ENCODE peak calls at places on chromosomes 3 and 15, in four cellular contexts. One of them, this sample, is unnamed.

GRCh38 chr15:77493324-77493907 is 72.7 kb downstream of the HMG20A start:
- DNase-seq in GM06990: no peak
- DNase-seq in CD8-positive, alpha-beta T cell: no peak
- DNase-seq in heart left ventricle: no peak
- DNase-seq in this sample: peak; percentile 46

GRCh38 chr3:180324791-180325190 is 277.2 kb upstream of the TTC14 start:
- DNase-seq in GM06990: no peak
- DNase-seq in CD8-positive, alpha-beta T cell: no peak
- DNase-seq in heart left ventricle: no peak
- DNase-seq in this sample: no peak

GRCh38 chr15:79314811-79315210 is 3.9 kb downstream of the TMED3 start:
- DNase-seq in GM06990: no peak
- DNase-seq in CD8-positive, alpha-beta T cell: no peak
- DNase-seq in heart left ventricle: no peak
- DNase-seq in this sample: no peak

GRCh38 chr3:146685050-146685814 is 80.1 kb upstream of the PLSCR5 start:
- DNase-seq in GM06990: no peak
- DNase-seq in CD8-positive, alpha-beta T cell: no peak
- DNase-seq in heart left ventricle: no peak
- DNase-seq in this sample: no peak

GRCh38 chr3:144553301-144553700 is 581.7 kb downstream of the DIPK2A start:
- DNase-seq in GM06990: no peak
- DNase-seq in CD8-positive, alpha-beta T cell: no peak
- DNase-seq in heart left ventricle: no peak
- DNase-seq in this sample: no peak

GRCh38 chr15:81888748-81889479 is 156.9 kb downstream of the MEX3B start:
- DNase-seq in GM06990: no peak
- DNase-seq in CD8-positive, alpha-beta T cell: no peak
- DNase-seq in heart left ventricle: no peak
- DNase-seq in this sample: peak; percentile 38

GRCh38 chr3:65178703-65179102 is 490.9 kb upstream of the ADAMTS9 start:
- DNase-seq in GM06990: no peak
- DNase-seq in CD8-positive, alpha-beta T cell: no peak
- DNase-seq in heart left ventricle: no peak
- DNase-seq in this sample: peak; percentile 53

GRCh38 chr15:83837946-83838571 is 184.1 kb downstream of the ADAMTSL3 start:
- DNase-seq in GM06990: peak; percentile 5
- DNase-seq in CD8-positive, alpha-beta T cell: no peak
- DNase-seq in heart left ventricle: peak; percentile 42
- DNase-seq in this sample: peak; percentile 32

GRCh38 chr15:89243046-89243690 is 611 bp upstream of the FANCI start:
- DNase-seq in GM06990: no peak
- DNase-seq in CD8-positive, alpha-beta T cell: no peak
- DNase-seq in heart left ventricle: no peak
- DNase-seq in this sample: no peak

GRCh38 chr15:63492541-63493077 is 11.8 kb upstream of the USP3 start:
- DNase-seq in GM06990: no peak
- DNase-seq in CD8-positive, alpha-beta T cell: no peak
- DNase-seq in heart left ventricle: no peak
- DNase-seq in this sample: no peak

GRCh38 chr3:32420138-32420981 is 28.7 kb downstream of the CMTM7 start:
- DNase-seq in GM06990: peak; percentile 63
- DNase-seq in CD8-positive, alpha-beta T cell: no peak
- DNase-seq in heart left ventricle: no peak
- DNase-seq in this sample: peak; percentile 53

GRCh38 chr3:168803536-168803935 is 707.8 kb upstream of the GOLIM4 start:
- DNase-seq in GM06990: no peak
- DNase-seq in CD8-positive, alpha-beta T cell: no peak
- DNase-seq in heart left ventricle: no peak
- DNase-seq in this sample: no peak

GRCh38 chr15:36645106-36645505 is 65.7 kb downstream of the CDIN1 start:
- DNase-seq in GM06990: no peak
- DNase-seq in CD8-positive, alpha-beta T cell: no peak
- DNase-seq in heart left ventricle: no peak
- DNase-seq in this sample: no peak

GRCh38 chr3:135326851-135327250 is 531.8 kb downstream of the EPHB1 start:
- DNase-seq in GM06990: no peak
- DNase-seq in CD8-positive, alpha-beta T cell: no peak
- DNase-seq in heart left ventricle: no peak
- DNase-seq in this sample: no peak

GRCh38 chr3:133939496-133939835 is 43.8 kb upstream of the RAB6B start:
- DNase-seq in GM06990: no peak
- DNase-seq in CD8-positive, alpha-beta T cell: no peak
- DNase-seq in heart left ventricle: no peak
- DNase-seq in this sample: no peak

GRCh38 chr3:188624384-188624783 is 470.4 kb downstream of the LPP start:
- DNase-seq in GM06990: no peak
- DNase-seq in CD8-positive, alpha-beta T cell: no peak
- DNase-seq in heart left ventricle: no peak
- DNase-seq in this sample: no peak

GRCh38 chr3:32374788-32375595 is 16.7 kb upstream of the CMTM7 start:
- DNase-seq in GM06990: peak; percentile 40
- DNase-seq in CD8-positive, alpha-beta T cell: peak; percentile 74
- DNase-seq in heart left ventricle: no peak
- DNase-seq in this sample: peak; percentile 75

GRCh38 chr3:71515640-71516383 is 67.7 kb downstream of the FOXP1 start:
- DNase-seq in GM06990: no peak
- DNase-seq in CD8-positive, alpha-beta T cell: no peak
- DNase-seq in heart left ventricle: no peak
- DNase-seq in this sample: no peak

GRCh38 chr3:58522759-58523425 is 14.1 kb downstream of the ACOX2 start:
- DNase-seq in GM06990: no peak
- DNase-seq in CD8-positive, alpha-beta T cell: no peak
- DNase-seq in heart left ventricle: no peak
- DNase-seq in this sample: no peak

GRCh38 chr3:43259626-43260025 is 26.7 kb upstream of the SNRK start:
- DNase-seq in GM06990: no peak
- DNase-seq in CD8-positive, alpha-beta T cell: no peak
- DNase-seq in heart left ventricle: no peak
- DNase-seq in this sample: no peak

GRCh38 chr3:67804089-67804488 is 149.7 kb upstream of the SUCLG2 start:
- DNase-seq in GM06990: no peak
- DNase-seq in CD8-positive, alpha-beta T cell: no peak
- DNase-seq in heart left ventricle: no peak
- DNase-seq in this sample: no peak

GRCh38 chr3:20406621-20407020 is 220.6 kb upstream of the SGO1 start:
- DNase-seq in GM06990: no peak
- DNase-seq in CD8-positive, alpha-beta T cell: no peak
- DNase-seq in heart left ventricle: no peak
- DNase-seq in this sample: peak; percentile 29
- H3K4me3 ChIP-seq in GM06990: no peak overlapping the region
- H3K4me3 ChIP-seq in CD8-positive, alpha-beta T cell: no peak overlapping the region
- H3K4me3 ChIP-seq in heart left ventricle: no peak overlapping the region
- H3K4me3 ChIP-seq in this sample: no peak overlapping the region

DNA sequence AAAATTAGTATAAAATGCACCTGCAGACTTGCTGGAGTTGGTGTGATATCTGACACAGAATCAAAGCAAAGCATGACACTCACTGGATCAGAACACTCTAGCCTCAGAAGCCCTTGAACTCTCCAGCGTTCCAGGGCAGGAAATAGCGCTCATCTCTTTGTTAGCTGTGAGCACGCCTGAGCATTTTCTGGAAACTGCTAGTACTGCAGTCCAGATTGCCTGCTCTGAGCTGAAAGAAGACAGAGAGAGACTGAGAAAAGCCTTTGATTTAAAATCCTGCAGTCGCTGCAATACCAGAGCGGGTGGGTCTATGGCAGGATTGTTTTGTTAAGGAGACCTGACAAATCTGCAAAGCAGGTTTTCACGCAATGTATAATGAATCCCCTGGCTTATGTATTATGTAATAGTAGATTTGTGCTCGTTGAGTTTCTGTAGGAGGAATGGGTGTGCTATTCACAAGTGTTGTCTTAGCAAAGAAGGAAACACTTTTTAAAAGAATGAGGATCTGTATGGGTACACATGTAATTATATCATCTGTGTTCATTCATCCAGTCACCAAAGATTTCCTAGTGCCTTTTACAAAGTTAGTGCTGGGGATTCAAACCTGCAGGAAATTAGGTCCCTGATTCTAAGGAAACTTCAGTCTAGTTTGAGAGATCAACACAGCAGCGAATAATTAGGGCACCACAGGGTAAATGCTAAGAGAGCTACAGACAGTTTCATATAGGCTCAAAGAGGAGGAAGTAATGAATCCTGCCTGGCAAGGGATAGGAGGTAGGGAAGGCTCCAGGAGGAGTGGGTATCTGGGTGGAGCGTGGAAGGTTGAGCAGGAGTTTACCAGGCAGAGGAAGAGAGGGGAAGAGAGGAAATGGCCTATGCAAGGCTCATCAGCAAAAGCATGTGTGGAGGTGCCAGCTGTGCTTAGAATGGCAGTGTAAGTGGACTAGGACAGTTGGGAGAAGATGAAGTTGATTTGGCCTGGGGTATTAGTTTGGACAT is 26.1 kb upstream of the MGLL start:
- DNase-seq in GM06990: no peak
- DNase-seq in CD8-positive, alpha-beta T cell: no peak
- DNase-seq in heart left ventricle: no peak
- DNase-seq in this sample: peak; percentile 35
- TF ChIP-seq CTCF in GM06990: no peak
- TF ChIP-seq CTCF in CD8-positive, alpha-beta T cell: no peak
- TF ChIP-seq CTCF in heart left ventricle: no peak
- TF ChIP-seq CTCF in this sample: peak; percentile 32

DNA sequence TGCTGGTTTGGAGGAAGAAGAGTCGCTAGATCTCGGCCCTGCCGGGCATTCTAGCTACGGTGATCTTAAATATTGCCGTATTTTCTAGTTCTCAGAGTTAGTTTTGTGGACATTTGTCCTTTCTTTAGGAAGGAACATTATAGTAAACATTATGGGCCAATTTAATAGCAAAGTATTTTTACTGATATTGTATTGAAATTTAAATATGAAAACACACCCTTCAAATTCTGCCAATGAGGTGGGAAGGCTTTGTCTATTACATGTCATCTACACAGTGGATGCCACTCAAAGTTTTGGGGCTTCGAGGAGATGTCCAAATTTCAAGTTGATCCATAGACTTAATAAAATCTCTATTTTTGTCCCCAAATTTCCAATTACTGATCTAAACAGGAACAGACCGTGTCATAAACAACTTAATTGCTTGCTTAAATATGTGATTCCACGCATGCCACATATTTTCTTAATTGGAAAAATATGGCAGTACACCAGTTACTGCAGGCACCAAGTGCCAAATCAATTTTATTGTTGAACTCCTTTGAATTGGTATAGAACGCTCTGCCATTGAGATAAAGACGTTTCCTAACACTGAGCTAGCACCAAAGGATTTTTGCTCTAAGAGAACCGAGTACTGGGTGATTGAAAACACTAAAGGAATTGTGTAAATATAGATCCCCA is 1.7 kb downstream of the SHOX2 start:
- DNase-seq in GM06990: no peak
- DNase-seq in CD8-positive, alpha-beta T cell: no peak
- DNase-seq in heart left ventricle: no peak
- DNase-seq in this sample: no peak
- H3K4me3 ChIP-seq in GM06990: no peak overlapping the region
- H3K4me3 ChIP-seq in CD8-positive, alpha-beta T cell: no peak overlapping the region
- H3K4me3 ChIP-seq in heart left ventricle: peak overlapping the region; percentile 55
- H3K4me3 ChIP-seq in this sample: no peak overlapping the region

GRCh38 chr3:78165876-78166275 is 1126.0 kb downstream of the ROBO2 start:
- DNase-seq in GM06990: no peak
- DNase-seq in CD8-positive, alpha-beta T cell: no peak
- DNase-seq in heart left ventricle: no peak
- DNase-seq in this sample: no peak
- TF ChIP-seq CTCF in GM06990: no peak
- TF ChIP-seq CTCF in CD8-positive, alpha-beta T cell: no peak
- TF ChIP-seq CTCF in heart left ventricle: peak; percentile 44
- TF ChIP-seq CTCF in this sample: peak; percentile 25

GRCh38 chr3:151282921-151283320 is 4.6 kb upstream of the P2RY14 start:
- DNase-seq in GM06990: no peak
- DNase-seq in CD8-positive, alpha-beta T cell: no peak
- DNase-seq in heart left ventricle: no peak
- DNase-seq in this sample: peak; percentile 51

GRCh38 chr3:151283387-151283786 is 5.0 kb upstream of the P2RY14 start:
- DNase-seq in GM06990: no peak
- DNase-seq in CD8-positive, alpha-beta T cell: no peak
- DNase-seq in heart left ventricle: no peak
- DNase-seq in this sample: no peak

GRCh38 chr3:151276038-151277027 is 2.0 kb downstream of the P2RY14 start:
- DNase-seq in GM06990: no peak
- DNase-seq in CD8-positive, alpha-beta T cell: peak; percentile 54
- DNase-seq in heart left ventricle: no peak
- DNase-seq in this sample: no peak

GRCh38 chr3:151281671-151282334 is 3.5 kb upstream of the P2RY14 start:
- DNase-seq in GM06990: no peak
- DNase-seq in CD8-positive, alpha-beta T cell: no peak
- DNase-seq in heart left ventricle: peak; percentile 38
- DNase-seq in this sample: peak; percentile 92

DNA sequence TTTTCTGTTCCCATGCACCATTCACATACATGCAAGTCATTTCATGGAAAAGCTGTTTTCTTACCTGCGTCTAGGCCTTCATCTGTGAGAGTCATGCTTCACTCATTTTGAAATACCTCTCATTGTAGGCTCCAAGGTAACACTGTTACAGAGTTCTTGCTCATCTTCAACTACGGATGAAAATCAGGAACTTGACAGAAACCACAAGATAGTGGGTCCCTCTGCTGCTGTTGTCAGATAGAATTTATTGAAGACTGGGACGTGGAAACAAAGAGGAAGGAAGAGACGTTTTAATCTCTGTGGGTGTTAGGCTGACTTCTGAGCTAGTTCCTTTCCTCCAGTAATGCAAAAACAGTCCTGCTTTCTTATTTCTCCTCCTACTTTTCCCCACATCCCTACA is at the start of gene P2RY14:
- DNase-seq in GM06990: no peak
- DNase-seq in CD8-positive, alpha-beta T cell: no peak
- DNase-seq in heart left ventricle: no peak
- DNase-seq in this sample: no peak
- H3K4me3 ChIP-seq in GM06990: no peak within 1 kb of the TSS
- H3K4me3 ChIP-seq in CD8-positive, alpha-beta T cell: no peak within 1 kb of the TSS
- H3K4me3 ChIP-seq in heart left ventricle: peak within 1 kb of the TSS; percentile 41
- H3K4me3 ChIP-seq in this sample: no peak within 1 kb of the TSS